ENCODE peak calls at places on chromosomes 7 and 10, in six cellular contexts. One of them, this sample, is unnamed.
A peak's percentile ranks its signal among the peaks of the same experiment; 100 is the strongest.

GRCh38 chr7:6035686-6036085 is 4.5 kb downstream of the ANKRD61 start:
- DNase-seq in left ventricle myocardium inferior: no peak
- DNase-seq in adrenal gland: no peak
- DNase-seq in heart right ventricle: no peak
- DNase-seq in breast epithelium: no peak
- DNase-seq in H1: no peak
- DNase-seq in this sample: no peak

GRCh38 chr7:156703209-156703608 is 62.6 kb downstream of the RNF32 start:
- DNase-seq in left ventricle myocardium inferior: peak; percentile 19
- DNase-seq in adrenal gland: peak; percentile 29
- DNase-seq in heart right ventricle: no peak
- DNase-seq in breast epithelium: no peak
- DNase-seq in H1: no peak
- DNase-seq in this sample: no peak

GRCh38 chr7:93921607-93922446 is at the start of gene GNG11:
- DNase-seq in left ventricle myocardium inferior: peak; percentile 90
- DNase-seq in adrenal gland: peak; percentile 84
- DNase-seq in heart right ventricle: peak; percentile 87
- DNase-seq in breast epithelium: peak; percentile 56
- DNase-seq in H1: peak; percentile 75
- DNase-seq in this sample: peak; percentile 84

GRCh38 chr7:22726849-22727792 is at the start of gene IL6:
- DNase-seq in left ventricle myocardium inferior: peak; percentile 84
- DNase-seq in adrenal gland: peak; percentile 71
- DNase-seq in heart right ventricle: peak; percentile 84
- DNase-seq in breast epithelium: peak; percentile 54
- DNase-seq in H1: peak; percentile 69
- DNase-seq in this sample: peak; percentile 84

GRCh38 chr7:130831817-130832481 is 97.9 kb upstream of the KLF14 start:
- DNase-seq in left ventricle myocardium inferior: no peak
- DNase-seq in adrenal gland: no peak
- DNase-seq in heart right ventricle: no peak
- DNase-seq in breast epithelium: no peak
- DNase-seq in H1: no peak
- DNase-seq in this sample: no peak

GRCh38 chr7:148303295-148304013 is 287.1 kb upstream of the C7orf33 start:
- DNase-seq in left ventricle myocardium inferior: peak; percentile 84
- DNase-seq in adrenal gland: peak; percentile 54
- DNase-seq in heart right ventricle: peak; percentile 78
- DNase-seq in breast epithelium: peak; percentile 53
- DNase-seq in H1: no peak
- DNase-seq in this sample: peak; percentile 35

GRCh38 chr7:2993868-2994267 is 49.8 kb downstream of the CARD11 start:
- DNase-seq in left ventricle myocardium inferior: no peak
- DNase-seq in adrenal gland: no peak
- DNase-seq in heart right ventricle: no peak
- DNase-seq in breast epithelium: no peak
- DNase-seq in H1: no peak
- DNase-seq in this sample: peak; percentile 34

GRCh38 chr10:49009231-49009979 is 69.8 kb upstream of the LRRC18 start:
- DNase-seq in left ventricle myocardium inferior: no peak
- DNase-seq in adrenal gland: no peak
- DNase-seq in heart right ventricle: no peak
- DNase-seq in breast epithelium: no peak
- DNase-seq in H1: no peak
- DNase-seq in this sample: no peak

GRCh38 chr7:148356303-148356702 is 234.3 kb upstream of the C7orf33 start:
- DNase-seq in left ventricle myocardium inferior: peak; percentile 63
- DNase-seq in adrenal gland: peak; percentile 60
- DNase-seq in heart right ventricle: peak; percentile 62
- DNase-seq in breast epithelium: no peak
- DNase-seq in H1: peak; percentile 4
- DNase-seq in this sample: no peak

GRCh38 chr7:26369519-26370385 is 78.1 kb downstream of the SNX10 start:
- DNase-seq in left ventricle myocardium inferior: no peak
- DNase-seq in adrenal gland: peak; percentile 31
- DNase-seq in heart right ventricle: peak; percentile 40
- DNase-seq in breast epithelium: no peak
- DNase-seq in H1: no peak
- DNase-seq in this sample: no peak

GRCh38 chr10:69721690-69722310 is 79.9 kb upstream of the COL13A1 start:
- DNase-seq in left ventricle myocardium inferior: peak; percentile 71
- DNase-seq in adrenal gland: no peak
- DNase-seq in heart right ventricle: peak; percentile 88
- DNase-seq in breast epithelium: no peak
- DNase-seq in H1: no peak
- DNase-seq in this sample: peak; percentile 62

GRCh38 chr10:124166431-124167125 is 73.2 kb upstream of the CHST15 start:
- DNase-seq in left ventricle myocardium inferior: no peak
- DNase-seq in adrenal gland: no peak
- DNase-seq in heart right ventricle: no peak
- DNase-seq in breast epithelium: no peak
- DNase-seq in H1: no peak
- DNase-seq in this sample: no peak

GRCh38 chr7:149871576-149871975 is 2.2 kb upstream of the ATP6V0E2 start:
- DNase-seq in left ventricle myocardium inferior: no peak
- DNase-seq in adrenal gland: no peak
- DNase-seq in heart right ventricle: no peak
- DNase-seq in breast epithelium: no peak
- DNase-seq in H1: no peak
- DNase-seq in this sample: no peak

GRCh38 chr10:132684164-132684891 is 101.6 kb downstream of the NKX6-2 start:
- DNase-seq in left ventricle myocardium inferior: no peak
- DNase-seq in adrenal gland: peak; percentile 9
- DNase-seq in heart right ventricle: no peak
- DNase-seq in breast epithelium: no peak
- DNase-seq in H1: no peak
- DNase-seq in this sample: no peak

GRCh38 chr10:97574374-97575100 is 2.0 kb downstream of the ANKRD2 start:
- DNase-seq in left ventricle myocardium inferior: peak; percentile 60
- DNase-seq in adrenal gland: peak; percentile 95
- DNase-seq in heart right ventricle: peak; percentile 81
- DNase-seq in breast epithelium: peak; percentile 95
- DNase-seq in H1: no peak
- DNase-seq in this sample: no peak

GRCh38 chr7:133742709-133743538 is 384.2 kb upstream of the LRGUK start:
- DNase-seq in left ventricle myocardium inferior: no peak
- DNase-seq in adrenal gland: peak; percentile 6
- DNase-seq in heart right ventricle: no peak
- DNase-seq in breast epithelium: no peak
- DNase-seq in H1: no peak
- DNase-seq in this sample: no peak

GRCh38 chr7:38393874-38394273 is 120.4 kb upstream of the TARP start:
- DNase-seq in left ventricle myocardium inferior: no peak
- DNase-seq in adrenal gland: no peak
- DNase-seq in heart right ventricle: no peak
- DNase-seq in breast epithelium: no peak
- DNase-seq in H1: no peak
- DNase-seq in this sample: no peak

GRCh38 chr7:143936087-143937009 is 1.3 kb downstream of the OR2F2 start:
- DNase-seq in left ventricle myocardium inferior: no peak
- DNase-seq in adrenal gland: no peak
- DNase-seq in heart right ventricle: no peak
- DNase-seq in breast epithelium: no peak
- DNase-seq in H1: no peak
- DNase-seq in this sample: no peak

GRCh38 chr10:20890009-20890408 is 7.1 kb downstream of the NEBL start:
- DNase-seq in left ventricle myocardium inferior: no peak
- DNase-seq in adrenal gland: no peak
- DNase-seq in heart right ventricle: no peak
- DNase-seq in breast epithelium: no peak
- DNase-seq in H1: no peak
- DNase-seq in this sample: no peak

GRCh38 chr7:139823855-139824670 is 5.0 kb upstream of the TBXAS1 start:
- DNase-seq in left ventricle myocardium inferior: no peak
- DNase-seq in adrenal gland: no peak
- DNase-seq in heart right ventricle: no peak
- DNase-seq in breast epithelium: no peak
- DNase-seq in H1: no peak
- DNase-seq in this sample: no peak

GRCh38 chr7:118280319-118281012 is 56.0 kb downstream of the ANKRD7 start:
- DNase-seq in left ventricle myocardium inferior: no peak
- DNase-seq in adrenal gland: no peak
- DNase-seq in heart right ventricle: no peak
- DNase-seq in breast epithelium: no peak
- DNase-seq in H1: no peak
- DNase-seq in this sample: no peak

GRCh38 chr7:131626643-131627042 is 70.2 kb upstream of the PODXL start:
- DNase-seq in left ventricle myocardium inferior: no peak
- DNase-seq in adrenal gland: no peak
- DNase-seq in heart right ventricle: no peak
- DNase-seq in breast epithelium: no peak
- DNase-seq in H1: no peak
- DNase-seq in this sample: peak; percentile 22

GRCh38 chr10:32315426-32315825 is 31.5 kb downstream of the EPC1 start:
- DNase-seq in left ventricle myocardium inferior: no peak
- DNase-seq in adrenal gland: no peak
- DNase-seq in heart right ventricle: no peak
- DNase-seq in breast epithelium: no peak
- DNase-seq in H1: no peak
- DNase-seq in this sample: no peak

GRCh38 chr10:32318476-32318896 is 28.5 kb downstream of the EPC1 start:
- DNase-seq in left ventricle myocardium inferior: no peak
- DNase-seq in adrenal gland: peak; percentile 33
- DNase-seq in heart right ventricle: peak; percentile 11
- DNase-seq in breast epithelium: no peak
- DNase-seq in H1: no peak
- DNase-seq in this sample: no peak

GRCh38 chr10:32317795-32318194 is 29.2 kb downstream of the EPC1 start:
- DNase-seq in left ventricle myocardium inferior: no peak
- DNase-seq in adrenal gland: no peak
- DNase-seq in heart right ventricle: no peak
- DNase-seq in breast epithelium: no peak
- DNase-seq in H1: no peak
- DNase-seq in this sample: no peak

GRCh38 chr10:32314588-32314987 is 32.4 kb downstream of the EPC1 start:
- DNase-seq in left ventricle myocardium inferior: no peak
- DNase-seq in adrenal gland: no peak
- DNase-seq in heart right ventricle: no peak
- DNase-seq in breast epithelium: no peak
- DNase-seq in H1: no peak
- DNase-seq in this sample: no peak
- TF ChIP-seq CTCF in left ventricle myocardium inferior: no peak
- TF ChIP-seq CTCF in adrenal gland: no peak
- TF ChIP-seq CTCF in heart right ventricle: no peak
- TF ChIP-seq CTCF in breast epithelium: no peak
- TF ChIP-seq CTCF in H1: no peak
- TF ChIP-seq CTCF in this sample: no peak

DNA sequence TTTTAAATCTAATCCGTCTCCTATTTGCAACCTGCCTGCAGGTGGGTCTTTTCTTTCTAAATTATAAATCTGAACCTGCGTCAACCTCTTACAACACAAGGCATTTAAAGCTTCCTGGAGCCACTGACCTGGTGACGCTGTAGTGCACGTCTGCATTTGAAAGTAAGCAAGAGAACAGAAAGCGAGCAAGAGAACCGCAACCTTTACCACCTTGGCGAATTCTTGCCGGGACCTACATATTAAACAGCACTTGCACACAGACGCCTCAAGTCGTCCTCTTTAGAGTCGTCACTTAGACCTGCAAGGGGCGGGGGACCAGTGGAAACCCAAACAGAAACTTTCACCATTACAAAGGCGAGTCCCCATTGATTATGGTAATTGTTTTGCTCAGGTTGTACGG is 9.5 kb downstream of the GLI3 start:
- DNase-seq in left ventricle myocardium inferior: no peak
- DNase-seq in adrenal gland: no peak
- DNase-seq in heart right ventricle: no peak
- DNase-seq in breast epithelium: peak; percentile 25
- DNase-seq in H1: no peak
- DNase-seq in this sample: no peak
- H3K4me1 ChIP-seq in left ventricle myocardium inferior: peaks cover 17% of the 10 kb centered on the region
- H3K4me1 ChIP-seq in adrenal gland: no peaks in the 10 kb centered on the region
- H3K4me1 ChIP-seq in heart right ventricle: no peaks in the 10 kb centered on the region
- H3K4me1 ChIP-seq in breast epithelium: peaks cover 6% of the 10 kb centered on the region
- H3K4me1 ChIP-seq in H1: peaks cover 5% of the 10 kb centered on the region
- H3K4me1 ChIP-seq in this sample: no peaks in the 10 kb centered on the region

GRCh38 chr10:1575481-1576244 is 161.7 kb downstream of the ADARB2 start:
- DNase-seq in left ventricle myocardium inferior: no peak
- DNase-seq in adrenal gland: no peak
- DNase-seq in heart right ventricle: no peak
- DNase-seq in breast epithelium: no peak
- DNase-seq in H1: no peak
- DNase-seq in this sample: no peak

GRCh38 chr10:1577371-1577770 is 160.0 kb downstream of the ADARB2 start:
- DNase-seq in left ventricle myocardium inferior: no peak
- DNase-seq in adrenal gland: no peak
- DNase-seq in heart right ventricle: no peak
- DNase-seq in breast epithelium: no peak
- DNase-seq in H1: no peak
- DNase-seq in this sample: peak; percentile 54

GRCh38 chr10:1578392-1579140 is 158.8 kb downstream of the ADARB2 start:
- DNase-seq in left ventricle myocardium inferior: no peak
- DNase-seq in adrenal gland: no peak
- DNase-seq in heart right ventricle: no peak
- DNase-seq in breast epithelium: no peak
- DNase-seq in H1: no peak
- DNase-seq in this sample: no peak

GRCh38 chr10:1577945-1578344 is 159.4 kb downstream of the ADARB2 start:
- DNase-seq in left ventricle myocardium inferior: no peak
- DNase-seq in adrenal gland: no peak
- DNase-seq in heart right ventricle: no peak
- DNase-seq in breast epithelium: no peak
- DNase-seq in H1: no peak
- DNase-seq in this sample: no peak

DNA sequence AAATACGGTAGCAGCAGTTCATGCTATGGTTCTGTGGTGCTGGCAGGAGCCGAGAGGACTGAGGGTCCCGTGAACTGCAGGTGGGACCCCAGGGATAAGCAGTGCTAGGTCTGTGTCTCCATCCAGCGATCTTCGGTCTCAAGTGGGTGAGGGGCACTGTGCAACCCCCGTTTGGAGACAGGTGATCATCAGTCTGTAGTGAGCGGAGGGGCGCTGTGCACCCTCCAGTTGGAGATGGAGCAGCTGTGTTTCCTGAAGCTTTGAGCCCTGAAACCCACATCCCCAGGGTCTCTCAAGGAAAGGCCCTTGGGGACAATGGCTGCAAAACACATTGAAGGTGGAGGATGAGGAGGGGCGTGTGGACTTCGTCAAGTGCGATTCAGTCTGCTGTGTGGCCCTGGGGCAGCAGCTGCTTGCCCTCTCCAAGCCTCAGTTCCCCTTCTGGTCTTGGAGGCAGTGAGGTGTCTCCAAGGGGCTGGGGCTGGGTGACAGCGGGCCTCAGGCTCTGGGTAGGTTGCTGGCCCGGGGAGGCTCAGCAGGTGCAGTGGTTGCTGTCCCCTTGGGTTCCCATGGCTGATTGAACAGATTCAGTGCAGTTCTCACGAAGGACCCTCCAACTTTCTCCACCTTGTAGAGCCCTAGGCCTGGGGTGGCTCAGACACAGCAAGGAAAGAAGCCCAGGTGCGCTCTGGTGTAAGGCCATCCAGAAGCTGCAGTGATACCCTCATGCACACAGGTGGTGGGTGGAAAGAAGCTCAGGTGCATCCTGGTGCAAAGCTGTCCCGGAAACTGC is 160.7 kb downstream of the ADARB2 start:
- DNase-seq in left ventricle myocardium inferior: no peak
- DNase-seq in adrenal gland: no peak
- DNase-seq in heart right ventricle: no peak
- DNase-seq in breast epithelium: no peak
- DNase-seq in H1: no peak
- DNase-seq in this sample: no peak
- TF ChIP-seq CTCF in left ventricle myocardium inferior: no peak
- TF ChIP-seq CTCF in adrenal gland: no peak
- TF ChIP-seq CTCF in heart right ventricle: no peak
- TF ChIP-seq CTCF in breast epithelium: no peak
- TF ChIP-seq CTCF in H1: no peak
- TF ChIP-seq CTCF in this sample: no peak

GRCh38 chr7:74262639-74263398 is 8.6 kb upstream of the RFC2 start:
- DNase-seq in left ventricle myocardium inferior: no peak
- DNase-seq in adrenal gland: no peak
- DNase-seq in heart right ventricle: no peak
- DNase-seq in breast epithelium: no peak
- DNase-seq in H1: no peak
- DNase-seq in this sample: no peak
- H3K4me1 ChIP-seq in left ventricle myocardium inferior: no peaks in the 10 kb centered on the region
- H3K4me1 ChIP-seq in adrenal gland: peaks cover 5% of the 10 kb centered on the region
- H3K4me1 ChIP-seq in heart right ventricle: no peaks in the 10 kb centered on the region
- H3K4me1 ChIP-seq in breast epithelium: no peaks in the 10 kb centered on the region
- H3K4me1 ChIP-seq in H1: no peaks in the 10 kb centered on the region
- H3K4me1 ChIP-seq in this sample: no peaks in the 10 kb centered on the region